ENCODE peak calls at places on chromosomes 6 and 20, in ten cellular contexts. One of them, this sample, is unnamed.

GRCh38 chr6:3939964-3940363 is 90.8 kb downstream of the FAM50B start:
- DNase-seq in anterior cingulate cortex: no peak
- DNase-seq in posterior cingulate gyrus: no peak
- DNase-seq in stimulated activated CD4-positive, alpha-beta T cell treated with anti-CD3 and anti-CD28 coated beads, Interleukin-4, amount 100 ng/mL, for 1 hour: no peak
- DNase-seq in stimulated activated CD8-positive, alpha-beta memory T cell treated with anti-CD3 and anti-CD28 coated beads, Interleukin-4, amount 100 ng/mL, for 24 hours: no peak
- DNase-seq in OCI-LY7: no peak
- DNase-seq in A673: no peak
- DNase-seq in GM12865: peak
- DNase-seq in dorsolateral prefrontal cortex: no peak
- DNase-seq in COLO829: no peak
- DNase-seq in this sample: no peak

GRCh38 chr6:41636803-41637178 is 1.5 kb upstream of the MDFI start:
- DNase-seq in anterior cingulate cortex: no peak
- DNase-seq in posterior cingulate gyrus: no peak
- DNase-seq in stimulated activated CD4-positive, alpha-beta T cell treated with anti-CD3 and anti-CD28 coated beads, Interleukin-4, amount 100 ng/mL, for 1 hour: no peak
- DNase-seq in stimulated activated CD8-positive, alpha-beta memory T cell treated with anti-CD3 and anti-CD28 coated beads, Interleukin-4, amount 100 ng/mL, for 24 hours: no peak
- DNase-seq in OCI-LY7: no peak
- DNase-seq in A673: peak
- DNase-seq in GM12865: no peak
- DNase-seq in dorsolateral prefrontal cortex: no peak
- DNase-seq in COLO829: no peak
- DNase-seq in this sample: no peak

GRCh38 chr6:45923831-45924391 is 91.7 kb downstream of the CLIC5 start:
- DNase-seq in anterior cingulate cortex: no peak
- DNase-seq in posterior cingulate gyrus: no peak
- DNase-seq in stimulated activated CD4-positive, alpha-beta T cell treated with anti-CD3 and anti-CD28 coated beads, Interleukin-4, amount 100 ng/mL, for 1 hour: no peak
- DNase-seq in stimulated activated CD8-positive, alpha-beta memory T cell treated with anti-CD3 and anti-CD28 coated beads, Interleukin-4, amount 100 ng/mL, for 24 hours: peak
- DNase-seq in OCI-LY7: no peak
- DNase-seq in A673: no peak
- DNase-seq in GM12865: peak
- DNase-seq in dorsolateral prefrontal cortex: no peak
- DNase-seq in COLO829: no peak
- DNase-seq in this sample: peak

GRCh38 chr6:34465551-34466241 is at the start of gene PACSIN1:
- DNase-seq in anterior cingulate cortex: no peak
- DNase-seq in posterior cingulate gyrus: peak
- DNase-seq in stimulated activated CD4-positive, alpha-beta T cell treated with anti-CD3 and anti-CD28 coated beads, Interleukin-4, amount 100 ng/mL, for 1 hour: peak
- DNase-seq in stimulated activated CD8-positive, alpha-beta memory T cell treated with anti-CD3 and anti-CD28 coated beads, Interleukin-4, amount 100 ng/mL, for 24 hours: no peak
- DNase-seq in OCI-LY7: peak
- DNase-seq in A673: no peak
- DNase-seq in GM12865: no peak
- DNase-seq in dorsolateral prefrontal cortex: peak
- DNase-seq in COLO829: no peak
- DNase-seq in this sample: no peak

GRCh38 chr6:110874880-110875547 is 429 bp downstream of the AMD1 start:
- DNase-seq in anterior cingulate cortex: peak
- DNase-seq in posterior cingulate gyrus: peak
- DNase-seq in stimulated activated CD4-positive, alpha-beta T cell treated with anti-CD3 and anti-CD28 coated beads, Interleukin-4, amount 100 ng/mL, for 1 hour: peak
- DNase-seq in stimulated activated CD8-positive, alpha-beta memory T cell treated with anti-CD3 and anti-CD28 coated beads, Interleukin-4, amount 100 ng/mL, for 24 hours: peak
- DNase-seq in OCI-LY7: peak
- DNase-seq in A673: peak
- DNase-seq in GM12865: peak
- DNase-seq in dorsolateral prefrontal cortex: no peak
- DNase-seq in COLO829: no peak
- DNase-seq in this sample: no peak

GRCh38 chr6:168623736-168624135 is 182.8 kb downstream of the SMOC2 start:
- DNase-seq in anterior cingulate cortex: no peak
- DNase-seq in posterior cingulate gyrus: no peak
- DNase-seq in stimulated activated CD4-positive, alpha-beta T cell treated with anti-CD3 and anti-CD28 coated beads, Interleukin-4, amount 100 ng/mL, for 1 hour: no peak
- DNase-seq in stimulated activated CD8-positive, alpha-beta memory T cell treated with anti-CD3 and anti-CD28 coated beads, Interleukin-4, amount 100 ng/mL, for 24 hours: no peak
- DNase-seq in OCI-LY7: no peak
- DNase-seq in A673: no peak
- DNase-seq in GM12865: no peak
- DNase-seq in dorsolateral prefrontal cortex: no peak
- DNase-seq in COLO829: no peak
- DNase-seq in this sample: no peak

GRCh38 chr6:166223091-166223490 is 55.4 kb upstream of the TBXT start:
- DNase-seq in anterior cingulate cortex: no peak
- DNase-seq in posterior cingulate gyrus: no peak
- DNase-seq in stimulated activated CD4-positive, alpha-beta T cell treated with anti-CD3 and anti-CD28 coated beads, Interleukin-4, amount 100 ng/mL, for 1 hour: no peak
- DNase-seq in stimulated activated CD8-positive, alpha-beta memory T cell treated with anti-CD3 and anti-CD28 coated beads, Interleukin-4, amount 100 ng/mL, for 24 hours: no peak
- DNase-seq in OCI-LY7: no peak
- DNase-seq in A673: no peak
- DNase-seq in GM12865: no peak
- DNase-seq in dorsolateral prefrontal cortex: no peak
- DNase-seq in COLO829: no peak
- DNase-seq in this sample: no peak

GRCh38 chr20:5191829-5192569 is 65.2 kb downstream of the CDS2 start:
- DNase-seq in anterior cingulate cortex: peak
- DNase-seq in posterior cingulate gyrus: peak
- DNase-seq in stimulated activated CD4-positive, alpha-beta T cell treated with anti-CD3 and anti-CD28 coated beads, Interleukin-4, amount 100 ng/mL, for 1 hour: no peak
- DNase-seq in stimulated activated CD8-positive, alpha-beta memory T cell treated with anti-CD3 and anti-CD28 coated beads, Interleukin-4, amount 100 ng/mL, for 24 hours: no peak
- DNase-seq in OCI-LY7: peak
- DNase-seq in A673: peak
- DNase-seq in GM12865: peak
- DNase-seq in dorsolateral prefrontal cortex: no peak
- DNase-seq in COLO829: peak
- DNase-seq in this sample: peak

GRCh38 chr6:43708857-43709653 is 21.5 kb upstream of the MRPS18A start:
- DNase-seq in anterior cingulate cortex: no peak
- DNase-seq in posterior cingulate gyrus: no peak
- DNase-seq in stimulated activated CD4-positive, alpha-beta T cell treated with anti-CD3 and anti-CD28 coated beads, Interleukin-4, amount 100 ng/mL, for 1 hour: no peak
- DNase-seq in stimulated activated CD8-positive, alpha-beta memory T cell treated with anti-CD3 and anti-CD28 coated beads, Interleukin-4, amount 100 ng/mL, for 24 hours: no peak
- DNase-seq in OCI-LY7: no peak
- DNase-seq in A673: no peak
- DNase-seq in GM12865: peak
- DNase-seq in dorsolateral prefrontal cortex: no peak
- DNase-seq in COLO829: peak
- DNase-seq in this sample: no peak

GRCh38 chr6:44176935-44177509 is 18.4 kb downstream of the CAPN11 start:
- DNase-seq in anterior cingulate cortex: no peak
- DNase-seq in posterior cingulate gyrus: no peak
- DNase-seq in stimulated activated CD4-positive, alpha-beta T cell treated with anti-CD3 and anti-CD28 coated beads, Interleukin-4, amount 100 ng/mL, for 1 hour: no peak
- DNase-seq in stimulated activated CD8-positive, alpha-beta memory T cell treated with anti-CD3 and anti-CD28 coated beads, Interleukin-4, amount 100 ng/mL, for 24 hours: no peak
- DNase-seq in OCI-LY7: no peak
- DNase-seq in A673: no peak
- DNase-seq in GM12865: peak
- DNase-seq in dorsolateral prefrontal cortex: no peak
- DNase-seq in COLO829: no peak
- DNase-seq in this sample: no peak